ENCODE peak calls at places on chromosomes 5 and 9, in six cellular contexts. K is CD8-positive, alpha-beta T cell; Y is heart right ventricle; P is MM.1S; M is PC-3; Q is spleen. L is an unnamed sample. For H3K4me1, the result is how much of the 10 kb centered on the place peaks cover.

GRCh38 chr9:77588319-77588937 is 59.7 kb downstream of the GNA14 start:
- DNase-seq in Y (no peak), K (no peak), Q (no peak), M (peak), P (no peak), L (no peak)

GRCh38 chr5:111367081-111367480 is 142.9 kb downstream of the CAMK4 start:
- DNase-seq in Q (no peak), Y (no peak), P (no peak), M (peak), K (no peak), L (no peak)

GRCh38 chr9:85212887-85213286 is 528.9 kb downstream of the AGTPBP1 start:
- DNase-seq in K (no peak), Q (no peak), Y (no peak), M (no peak), P (no peak), L (no peak)

GRCh38 chr9:126723807-126724172 is 81.0 kb upstream of the ZBTB43 start:
- DNase-seq in K (no peak), P (no peak), Y (no peak), Q (no peak), M (no peak), L (no peak)

GRCh38 chr5:9538504-9538903 is 7.4 kb downstream of the SEMA5A start:
- DNase-seq in M (no peak), Y (no peak), P (no peak), K (no peak), Q (no peak), L (no peak)

GRCh38 chr9:71793386-71794105 is 25.2 kb upstream of the CEMIP2 start:
- DNase-seq in Q (no peak), M (peak), K (no peak), P (no peak), Y (no peak), L (no peak)

GRCh38 chr9:121026260-121026691 is 23.8 kb downstream of the C5 start:
- DNase-seq in Y (no peak), P (no peak), Q (no peak), M (peak), K (no peak), L (no peak)

GRCh38 chr5:93892481-93892880 is 151.1 kb upstream of the POU5F2 start:
- DNase-seq in Y (no peak), M (no peak), Q (no peak), P (no peak), K (no peak), L (no peak)

GRCh38 chr5:9358961-9359686 is 186.8 kb downstream of the SEMA5A start:
- DNase-seq in M (peak), K (no peak), Y (no peak), Q (no peak), P (no peak), L (no peak)

GRCh38 chr9:5269249-5269715 is 35.2 kb downstream of the RLN2 start:
- DNase-seq in Y (no peak), M (peak), K (no peak), Q (no peak), P (peak), L (no peak)

GRCh38 chr9:92155221-92155620 is 40.0 kb upstream of the SPTLC1 start:
- DNase-seq in K (no peak), P (no peak), M (no peak), Q (no peak), Y (no peak), L (no peak)

GRCh38 chr9:107425110-107426025 is 64.2 kb downstream of the KLF4 start:
- DNase-seq in K (peak), P (peak), M (peak), Q (peak), Y (peak), L (peak)

GRCh38 chr5:14871084-14871572 is 450 bp downstream of the ANKH start:
- DNase-seq in P (peak), Y (peak), Q (peak), M (no peak), K (peak), L (peak)

GRCh38 chr9:134669556-134669955 is 28.0 kb downstream of the COL5A1 start:
- DNase-seq in Y (no peak), K (no peak), P (no peak), Q (peak), M (no peak), L (no peak)

GRCh38 chr5:116766470-116766947 is 191.9 kb upstream of the SEMA6A start:
- DNase-seq in Q (no peak), P (no peak), Y (no peak), M (peak), K (no peak), L (no peak)

GRCh38 chr9:134618823-134619454 is 22.7 kb upstream of the COL5A1 start:
- DNase-seq in Y (no peak), P (no peak), M (no peak), Q (peak), K (no peak), L (no peak)

GRCh38 chr5:150599917-150600511 is 40.4 kb upstream of the SYNPO start:
- DNase-seq in P (no peak), Y (peak), K (no peak), M (peak), Q (peak), L (peak)

GRCh38 chr5:32522429-32523143 is 62.8 kb upstream of the SUB1 start:
- DNase-seq in M (peak), P (no peak), Y (no peak), K (no peak), Q (peak), L (peak)

DNA sequence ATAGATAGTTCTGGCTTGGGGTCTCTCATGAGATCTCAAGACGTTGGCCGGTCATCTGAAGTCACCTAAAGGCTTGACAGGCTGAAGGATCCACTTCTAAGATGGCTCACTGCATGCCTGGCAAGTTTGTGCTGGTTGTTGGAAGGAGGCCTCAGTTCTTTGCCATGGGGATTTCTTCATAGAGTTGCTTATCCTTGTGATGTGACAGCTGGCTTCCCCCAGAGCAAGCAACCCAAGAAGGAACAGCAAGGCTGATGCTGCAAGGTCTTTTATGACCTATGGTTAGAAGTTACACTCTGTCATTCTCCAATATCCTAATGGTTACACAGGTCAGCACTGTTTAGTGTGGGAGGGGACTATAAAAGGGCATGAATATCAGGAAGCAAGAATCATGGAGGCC is 20.7 kb upstream of the GRPEL2 start:
- DNase-seq in Q (no peak), P (no peak), K (no peak), M (no peak), Y (no peak), L (no peak)
- H3K4me1 ChIP-seq in Q (under half), P (under half), K (under half), M (under half), Y (under half), L (under half)

DNA sequence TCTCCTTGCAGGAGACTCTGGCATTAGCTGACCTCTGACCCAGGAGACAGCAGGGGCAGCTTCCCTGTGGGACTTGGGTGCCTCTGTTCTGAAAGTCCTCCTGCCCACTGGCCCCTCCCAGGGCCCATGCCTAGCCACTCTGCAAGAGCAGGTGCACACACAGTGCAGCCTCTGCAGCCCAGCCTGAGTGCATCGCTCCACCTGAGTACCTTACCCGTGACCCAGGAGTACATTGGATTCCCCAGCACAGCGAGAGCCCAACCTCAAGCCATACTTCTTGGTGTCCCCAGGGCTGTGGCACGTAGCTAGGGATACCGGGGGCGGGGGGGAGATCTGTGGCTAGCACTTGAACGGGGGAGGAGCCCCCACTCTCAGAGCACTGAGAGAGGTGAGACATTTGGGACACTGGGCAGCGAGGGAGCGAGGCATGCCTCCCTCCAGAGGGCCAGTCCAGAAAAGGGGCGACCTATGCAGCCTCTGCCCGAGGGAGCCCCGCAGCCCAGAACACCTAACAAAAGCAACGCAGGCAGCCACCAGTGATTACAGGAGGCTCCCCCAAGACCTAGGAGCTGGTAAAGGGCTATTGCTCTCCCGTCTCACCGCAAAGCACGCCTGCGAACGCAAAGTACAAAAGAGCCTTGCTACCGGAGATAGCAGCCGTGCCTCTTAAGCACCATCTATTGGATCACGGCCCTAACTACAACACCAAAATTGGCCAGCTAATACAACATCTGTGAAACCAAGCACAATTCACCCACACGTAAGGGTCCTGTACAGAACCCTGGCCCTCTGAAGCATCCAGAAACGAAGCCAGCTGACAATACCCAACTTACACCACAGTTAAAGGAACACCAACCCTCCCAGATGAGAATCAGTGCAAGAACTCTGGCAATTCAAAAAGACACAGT is 826 bp upstream of the PRDM9 start:
- DNase-seq in K (no peak), Q (no peak), P (no peak), Y (no peak), M (peak), L (no peak)
- H3K4me3 ChIP-seq in K (no peak), Q (no peak), P (no peak), Y (peak), M (peak), L (no peak)

GRCh38 chr5:172640139-172640538 is 924 bp upstream of the NEURL1B start:
- DNase-seq in P (no peak), M (no peak), K (no peak), Y (no peak), Q (peak), L (no peak)
- H3K4me1 ChIP-seq in P (under half), M (under half), K (under half), Y (under half), Q (under half), L (under half)

GRCh38 chr5:180330270-180330648 is 22.9 kb downstream of the GFPT2 start:
- DNase-seq in M (no peak), P (no peak), Q (no peak), Y (no peak), K (no peak), L (no peak)
- H3K4me3 ChIP-seq in M (peak), P (no peak), Q (no peak), Y (no peak), K (no peak), L (no peak)

GRCh38 chr9:21685502-21685901 is 116.9 kb upstream of the MTAP start:
- DNase-seq in P (no peak), Y (no peak), K (no peak), M (no peak), Q (no peak), L (no peak)

GRCh38 chr9:21682981-21683380 is 119.5 kb upstream of the MTAP start:
- DNase-seq in Q (no peak), K (no peak), P (no peak), Y (no peak), M (peak), L (no peak)

GRCh38 chr9:21684831-21685362 is 117.5 kb upstream of the MTAP start:
- DNase-seq in P (no peak), Y (no peak), Q (no peak), K (no peak), M (peak), L (peak)

GRCh38 chr9:21683484-21684175 is 118.8 kb upstream of the MTAP start:
- DNase-seq in M (no peak), K (no peak), P (no peak), Q (no peak), Y (no peak), L (no peak)

GRCh38 chr9:21684231-21684630 is 118.2 kb upstream of the MTAP start:
- DNase-seq in P (no peak), K (no peak), Y (no peak), Q (no peak), M (no peak), L (no peak)
- H3K4me1 ChIP-seq in P (under half), K (under half), Y (under half), Q (under half), M (half or more), L (under half)

DNA sequence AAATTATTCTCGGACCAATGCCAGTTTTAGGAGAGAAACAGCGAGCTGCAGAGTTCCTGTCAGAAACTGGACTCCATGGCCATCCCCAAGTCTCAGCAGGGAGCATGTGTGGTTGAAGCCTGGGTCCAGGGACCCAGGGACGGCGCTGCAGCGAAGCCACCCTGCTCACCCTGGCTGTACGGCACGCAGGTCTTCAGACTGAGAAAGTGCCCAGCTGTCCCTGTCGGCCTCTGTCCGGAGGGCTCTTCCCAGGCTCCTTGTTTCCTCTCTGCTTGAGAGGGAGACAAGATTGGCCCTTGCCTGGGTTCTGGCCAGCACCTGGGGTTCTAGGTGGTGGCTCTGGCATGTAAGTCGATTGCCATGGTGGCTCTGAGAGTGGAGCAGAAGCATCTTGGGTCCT is 26.9 kb downstream of the PTGES2 start:
- DNase-seq in P (no peak), Y (no peak), Q (peak), M (no peak), K (no peak), L (peak)
- H3K4me3 ChIP-seq in P (no peak), Y (peak), Q (peak), M (no peak), K (no peak), L (peak)

GRCh38 chr9:14279671-14280070 is 34.3 kb downstream of the NFIB start:
- DNase-seq in P (no peak), Q (no peak), Y (no peak), M (no peak), K (no peak), L (no peak)
- H3K4me1 ChIP-seq in P (under half), Q (under half), Y (half or more), M (under half), K (under half), L (half or more)

GRCh38 chr5:132426525-132427138 is 57.1 kb downstream of the SLC22A5 start:
- DNase-seq in K (peak), P (peak), Q (peak), M (peak), Y (peak), L (peak)
- H3K4me3 ChIP-seq in K (peak), P (peak), Q (peak), M (no peak), Y (no peak), L (no peak)